ENCODE peak calls at places on chromosomes 11 and 22, in five cellular contexts. C, X, D, B and M are unnamed samples.

GRCh38 chr11:67293090-67293489 is 4.0 kb downstream of the ANKRD13D start:
- DNase-seq in C (no peak), X (no peak), D (no peak), B (no peak), M (no peak)

GRCh38 chr11:36385121-36385530 is 89.0 kb downstream of the PRR5L start:
- DNase-seq in C (no peak), X (no peak), D (no peak), B (no peak), M (no peak)

GRCh38 chr11:31643831-31644230 is 134.3 kb downstream of the ELP4 start:
- DNase-seq in C (no peak), X (no peak), D (no peak), B (no peak), M (no peak)

GRCh38 chr11:118533769-118534729 is 3.1 kb downstream of the TMEM25 start:
- DNase-seq in C (no peak), X (no peak), D (no peak), B (peak; percentile 57), M (no peak)

GRCh38 chr22:44933829-44934735 is 75.7 kb downstream of the PHF21B start:
- DNase-seq in C (no peak), X (no peak), D (no peak), B (no peak), M (no peak)

GRCh38 chr22:44723801-44724200 is 21.8 kb downstream of the PRR5 start:
- DNase-seq in C (no peak), X (no peak), D (no peak), B (no peak), M (no peak)

GRCh38 chr11:61062181-61062955 is 39.9 kb upstream of the CD5 start:
- DNase-seq in C (no peak), X (no peak), D (peak; percentile 35), B (no peak), M (no peak)

GRCh38 chr22:32932176-32932575 is 126.0 kb downstream of the SYN3 start:
- DNase-seq in C (no peak), X (no peak), D (no peak), B (no peak), M (no peak)

GRCh38 chr11:76678316-76678715 is 7.8 kb upstream of the LRRC32 start:
- DNase-seq in C (no peak), X (no peak), D (no peak), B (no peak), M (no peak)

GRCh38 chr11:116808262-116809175 is 14.6 kb downstream of the APOA4 start:
- DNase-seq in C (no peak), X (no peak), D (peak; percentile 30), B (peak; percentile 48), M (no peak)

GRCh38 chr22:38565441-38565840 is 4.5 kb downstream of the DMC1 start:
- DNase-seq in C (no peak), X (no peak), D (no peak), B (no peak), M (no peak)

GRCh38 chr11:33444835-33445594 is 187.8 kb downstream of the HIPK3 start:
- DNase-seq in C (no peak), X (no peak), D (no peak), B (no peak), M (no peak)

GRCh38 chr22:29124777-29125506 is 52.1 kb downstream of the KREMEN1 start:
- DNase-seq in C (no peak), X (no peak), D (no peak), B (no peak), M (no peak)

GRCh38 chr22:29122041-29122440 is 49.2 kb downstream of the KREMEN1 start:
- DNase-seq in C (no peak), X (no peak), D (no peak), B (no peak), M (no peak)

GRCh38 chr22:29116397-29117123 is 43.7 kb downstream of the KREMEN1 start:
- DNase-seq in C (no peak), X (no peak), D (no peak), B (no peak), M (no peak)

GRCh38 chr22:29117799-29118477 is 45.1 kb downstream of the KREMEN1 start:
- DNase-seq in C (no peak), X (no peak), D (no peak), B (no peak), M (no peak)

GRCh38 chr22:29121124-29121523 is 48.3 kb downstream of the KREMEN1 start:
- DNase-seq in C (no peak), X (no peak), D (no peak), B (no peak), M (no peak)
- H3K27ac ChIP-seq in C (no peak overlapping the region), X (no peak overlapping the region), D (no peak overlapping the region), B (no peak overlapping the region), M (no peak overlapping the region)

DNA sequence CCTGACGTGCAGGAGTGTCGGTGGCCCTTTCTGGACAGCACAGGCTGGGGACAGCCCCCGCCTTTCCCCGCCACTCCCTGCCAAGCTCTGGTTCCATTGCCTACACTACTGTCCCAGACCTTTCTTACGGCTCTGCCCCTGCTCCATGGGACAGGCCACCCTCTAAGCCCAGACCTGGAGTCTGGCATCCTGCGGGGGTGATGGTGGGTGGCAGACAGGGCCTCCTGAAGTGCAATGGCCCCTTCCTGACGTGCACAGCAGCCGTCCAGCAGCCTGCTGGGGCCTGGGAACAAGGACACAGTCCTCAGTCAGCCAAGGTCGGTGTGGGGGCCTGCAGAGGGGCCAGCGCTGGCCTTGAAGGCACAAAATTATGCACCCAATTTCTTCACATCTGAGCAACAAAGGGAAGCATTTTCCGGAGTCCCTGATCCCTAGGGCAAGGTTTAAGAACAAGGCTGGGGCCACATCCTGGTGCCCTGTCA is 79.7 kb upstream of the KCNQ1OT1 start:
- DNase-seq in C (no peak), X (no peak), D (no peak), B (no peak), M (no peak)
- H3K27ac ChIP-seq in C (peak overlapping the region; percentile 69), X (peak overlapping the region; percentile 99), D (peak overlapping the region; percentile 79), B (peak overlapping the region; percentile 82), M (peak overlapping the region; percentile 96)

DNA sequence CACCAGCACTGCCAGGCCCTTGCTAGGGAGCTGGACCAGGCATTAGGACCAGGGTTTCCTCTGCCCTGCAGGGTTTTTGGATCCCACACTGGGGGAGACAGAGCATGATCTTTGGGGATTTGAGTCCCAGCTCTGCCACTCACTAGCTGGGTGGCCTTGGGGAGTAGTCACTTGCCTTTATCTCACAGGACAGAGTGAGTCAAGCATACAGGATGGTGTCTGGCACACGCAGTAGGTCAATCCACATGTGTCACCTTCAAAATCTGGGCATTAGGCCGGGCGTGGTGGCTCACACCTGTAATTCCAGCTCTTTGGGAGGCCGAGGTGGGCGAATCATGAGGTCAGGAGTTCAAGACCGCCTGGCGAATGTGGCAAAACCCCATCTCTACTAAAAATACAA is 2.7 kb downstream of the NEFH start:
- DNase-seq in C (no peak), X (no peak), D (no peak), B (no peak), M (no peak)
- H3K27ac ChIP-seq in C (no peak overlapping the region), X (no peak overlapping the region), D (no peak overlapping the region), B (no peak overlapping the region), M (no peak overlapping the region)

GRCh38 chr11:114307524-114308203 is 11.5 kb downstream of the NNMT start:
- DNase-seq in C (no peak), X (peak; percentile 54), D (peak; percentile 80), B (no peak), M (peak; percentile 80)
- H3K27ac ChIP-seq in C (no peak overlapping the region), X (peak overlapping the region; percentile 33), D (peak overlapping the region; percentile 38), B (peak overlapping the region; percentile 60), M (peak overlapping the region; percentile 80)

GRCh38 chr11:75160328-75160757 is 9.4 kb downstream of the SLCO2B1 start:
- DNase-seq in C (no peak), X (no peak), D (no peak), B (no peak), M (no peak)

GRCh38 chr11:75162954-75163353 is 12.0 kb downstream of the SLCO2B1 start:
- DNase-seq in C (no peak), X (no peak), D (no peak), B (no peak), M (no peak)

GRCh38 chr11:75159081-75159953 is 8.4 kb downstream of the SLCO2B1 start:
- DNase-seq in C (no peak), X (no peak), D (no peak), B (peak; percentile 79), M (no peak)

GRCh38 chr11:75161506-75161905 is 10.6 kb downstream of the SLCO2B1 start:
- DNase-seq in C (no peak), X (no peak), D (no peak), B (no peak), M (no peak)

DNA sequence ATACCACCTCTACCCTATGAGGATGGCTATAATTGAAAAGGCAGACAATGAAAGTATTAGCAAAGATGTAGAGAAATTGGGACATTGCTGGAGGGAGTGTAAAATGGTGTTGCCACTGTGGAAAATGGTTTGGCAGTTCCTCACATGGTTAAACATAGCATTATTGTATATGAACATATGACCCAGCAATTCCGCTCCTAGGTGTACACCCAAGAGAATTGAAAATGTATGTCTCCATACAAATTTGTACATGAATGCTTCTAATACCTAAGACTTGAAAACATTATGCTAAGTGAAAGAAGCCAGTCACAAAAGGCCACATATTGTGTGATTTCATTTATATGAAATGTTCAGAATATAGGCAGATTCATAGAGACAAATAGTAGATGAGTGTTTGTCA is 10.0 kb downstream of the SLCO2B1 start:
- DNase-seq in C (no peak), X (no peak), D (no peak), B (no peak), M (no peak)
- H3K27ac ChIP-seq in C (no peak overlapping the region), X (peak overlapping the region; percentile 51), D (no peak overlapping the region), B (peak overlapping the region; percentile 84), M (peak overlapping the region; percentile 37)